ENCODE peak calls at places on chromosome 5, in seven cellular contexts. Z is aorta, J is DND-41, I is globus pallidus, K is nephron progenitor cell, S is cardiac muscle cell, X is A549. L is an unnamed sample.

GRCh38 chr5:54832066-54832465 is 153.3 kb downstream of the ESM1 start:
- DNase-seq in Z (no peak), J (no peak), I (no peak), K (no peak), S (no peak), X (no peak), L (no peak)

GRCh38 chr5:16759147-16759800 is 142.5 kb upstream of the RETREG1 start:
- DNase-seq in Z (no peak), J (peak), I (no peak), K (peak), S (no peak), X (no peak), L (no peak)

GRCh38 chr5:64301566-64301965 is 135.9 kb downstream of the RNF180 start:
- DNase-seq in Z (no peak), J (no peak), I (no peak), K (no peak), S (no peak), X (no peak), L (no peak)

GRCh38 chr5:124524552-124525232 is 221.7 kb downstream of the ZNF608 start:
- DNase-seq in Z (no peak), J (no peak), I (no peak), K (no peak), S (no peak), X (no peak), L (no peak)

GRCh38 chr5:111830333-111830732 is 73.3 kb upstream of the NREP start:
- DNase-seq in Z (no peak), J (no peak), I (no peak), K (no peak), S (peak), X (no peak), L (peak)

GRCh38 chr5:14551211-14551610 is 30.4 kb upstream of the OTULINL start:
- DNase-seq in Z (no peak), J (no peak), I (no peak), K (no peak), S (no peak), X (no peak), L (peak)

GRCh38 chr5:142726188-142726731 is 40.4 kb upstream of the FGF1 start:
- DNase-seq in Z (no peak), J (no peak), I (no peak), K (no peak), S (peak), X (no peak), L (no peak)

GRCh38 chr5:107285772-107286171 is 385.0 kb downstream of the EFNA5 start:
- DNase-seq in Z (no peak), J (no peak), I (no peak), K (no peak), S (no peak), X (no peak), L (no peak)

GRCh38 chr5:172782169-172783039 is 11.4 kb upstream of the DUSP1 start:
- DNase-seq in Z (no peak), J (no peak), I (no peak), K (no peak), S (peak), X (no peak), L (no peak)

GRCh38 chr5:91219141-91219802 is 163.8 kb downstream of the ARRDC3 start:
- DNase-seq in Z (no peak), J (no peak), I (no peak), K (no peak), S (peak), X (peak), L (peak)

GRCh38 chr5:1200495-1201326 is 684 bp upstream of the SLC6A19 start:
- DNase-seq in Z (peak), J (no peak), I (no peak), K (no peak), S (no peak), X (no peak), L (no peak)

GRCh38 chr5:43193171-43193951 is 1.3 kb downstream of the NIM1K start:
- DNase-seq in Z (no peak), J (no peak), I (peak), K (no peak), S (peak), X (peak), L (peak)

GRCh38 chr5:173310861-173311515 is 17.2 kb downstream of the STC2 start:
- DNase-seq in Z (no peak), J (no peak), I (peak), K (no peak), S (peak), X (no peak), L (no peak)

GRCh38 chr5:88675159-88675757 is 207.7 kb downstream of the MEF2C start:
- DNase-seq in Z (peak), J (no peak), I (no peak), K (no peak), S (no peak), X (no peak), L (no peak)

GRCh38 chr5:120615967-120616645 is 152.0 kb downstream of the PRR16 start:
- DNase-seq in Z (no peak), J (no peak), I (no peak), K (no peak), S (peak), X (no peak), L (no peak)

GRCh38 chr5:38809388-38810359 is 36.1 kb upstream of the OSMR start:
- DNase-seq in Z (peak), J (peak), I (peak), K (peak), S (peak), X (peak), L (peak)

GRCh38 chr5:149618581-149619248 is 37.4 kb downstream of the ARHGEF37 start:
- DNase-seq in Z (no peak), J (peak), I (peak), K (peak), S (peak), X (peak), L (peak)

GRCh38 chr5:168282120-168282519 is 9.3 kb upstream of the WWC1 start:
- DNase-seq in Z (peak), J (no peak), I (no peak), K (peak), S (peak), X (no peak), L (peak)

GRCh38 chr5:10668697-10669096 is 92.3 kb downstream of the DAP start:
- DNase-seq in Z (no peak), J (no peak), I (no peak), K (no peak), S (no peak), X (no peak), L (no peak)

GRCh38 chr5:131786036-131786435 is 10.8 kb downstream of the FNIP1 start:
- DNase-seq in Z (no peak), J (no peak), I (no peak), K (no peak), S (no peak), X (no peak), L (no peak)

GRCh38 chr5:42566658-42567313 is 143.5 kb downstream of the GHR start:
- DNase-seq in Z (no peak), J (no peak), I (no peak), K (no peak), S (peak), X (no peak), L (no peak)

GRCh38 chr5:111241696-111242095 is 17.5 kb downstream of the CAMK4 start:
- DNase-seq in Z (no peak), J (no peak), I (no peak), K (no peak), S (no peak), X (no peak), L (no peak)

L was measured in hepatocyte.